ENCODE peak calls at places on chromosome 5, in eight cellular contexts. N, D, P, E, G, J, R and F are unnamed samples.

GRCh38 chr5:139601429-139601828 is 40.3 kb downstream of the UBE2D2 start:
- DNase-seq in N (no peak), D (no peak), P (no peak), E (no peak), G (peak; percentile 24), J (no peak), R (peak; percentile 19), F (no peak)

GRCh38 chr5:172412724-172413260 is 41.5 kb downstream of the SH3PXD2B start:
- DNase-seq in N (no peak), D (peak; percentile 94), P (peak; percentile 82), E (no peak), G (peak; percentile 87), J (no peak), R (peak; percentile 91), F (no peak)

GRCh38 chr5:176383248-176383905 is 5.0 kb downstream of the NOP16 start:
- DNase-seq in N (no peak), D (no peak), P (no peak), E (no peak), G (no peak), J (no peak), R (no peak), F (no peak)

GRCh38 chr5:135393229-135393628 is 5.8 kb downstream of the MACROH2A1 start:
- DNase-seq in N (no peak), D (peak; percentile 53), P (peak; percentile 58), E (no peak), G (no peak), J (no peak), R (no peak), F (no peak)

GRCh38 chr5:160463775-160464465 is 42.3 kb downstream of the PTTG1 start:
- DNase-seq in N (no peak), D (no peak), P (no peak), E (no peak), G (no peak), J (no peak), R (no peak), F (no peak)

GRCh38 chr5:135606431-135606830 is 27.6 kb upstream of the CXCL14 start:
- DNase-seq in N (no peak), D (no peak), P (no peak), E (no peak), G (no peak), J (no peak), R (no peak), F (no peak)

GRCh38 chr5:178602752-178603151 is 12.6 kb upstream of the COL23A1 start:
- DNase-seq in N (no peak), D (no peak), P (no peak), E (no peak), G (no peak), J (no peak), R (no peak), F (no peak)

GRCh38 chr5:35488786-35489185 is 128.9 kb upstream of the SPEF2 start:
- DNase-seq in N (no peak), D (no peak), P (no peak), E (no peak), G (no peak), J (no peak), R (no peak), F (no peak)

GRCh38 chr5:153613143-153613542 is 122.7 kb downstream of the GRIA1 start:
- DNase-seq in N (no peak), D (no peak), P (no peak), E (no peak), G (no peak), J (no peak), R (no peak), F (no peak)

GRCh38 chr5:169548315-169548714 is 35.3 kb upstream of the SPDL1 start:
- DNase-seq in N (peak; percentile 71), D (no peak), P (no peak), E (no peak), G (no peak), J (no peak), R (no peak), F (no peak)

GRCh38 chr5:167763772-167764171 is 527.7 kb upstream of the WWC1 start:
- DNase-seq in N (no peak), D (no peak), P (no peak), E (no peak), G (no peak), J (no peak), R (no peak), F (no peak)

GRCh38 chr5:68288756-68289134 is 73.2 kb downstream of the PIK3R1 start:
- DNase-seq in N (peak; percentile 51), D (no peak), P (no peak), E (no peak), G (peak; percentile 34), J (no peak), R (peak; percentile 18), F (no peak)

GRCh38 chr5:77909237-77909636 is 133.1 kb upstream of the TBCA start:
- DNase-seq in N (no peak), D (no peak), P (no peak), E (no peak), G (no peak), J (no peak), R (no peak), F (no peak)

GRCh38 chr5:140564196-140565023 is at the start of the genes APBB3 and SLC35A4:
- DNase-seq in N (peak; percentile 97), D (peak; percentile 96), P (peak; percentile 98), E (peak; percentile 98), G (peak; percentile 98), J (peak; percentile 90), R (peak; percentile 95), F (peak; percentile 100)

GRCh38 chr5:171639966-171640365 is 145.7 kb upstream of the SMIM23 start:
- DNase-seq in N (no peak), D (no peak), P (no peak), E (no peak), G (no peak), J (no peak), R (no peak), F (no peak)

GRCh38 chr5:172402531-172403190 is 51.7 kb downstream of the SH3PXD2B start:
- DNase-seq in N (no peak), D (no peak), P (no peak), E (no peak), G (no peak), J (no peak), R (no peak), F (no peak)

GRCh38 chr5:53569486-53569885 is 9.0 kb downstream of the NDUFS4 start:
- DNase-seq in N (no peak), D (no peak), P (no peak), E (no peak), G (no peak), J (no peak), R (no peak), F (no peak)

GRCh38 chr5:961711-962240 is 46.8 kb upstream of the NKD2 start:
- DNase-seq in N (no peak), D (no peak), P (no peak), E (no peak), G (no peak), J (no peak), R (no peak), F (no peak)
- H3K4me1 ChIP-seq in N (peaks cover 1% of the 10 kb centered on the region), D (peaks cover 30% of the 10 kb centered on the region), P (peaks cover 11% of the 10 kb centered on the region), E (peaks cover 42% of the 10 kb centered on the region), G (peaks cover 30% of the 10 kb centered on the region), J (peaks cover 15% of the 10 kb centered on the region), R (peaks cover 32% of the 10 kb centered on the region), F (peaks cover 30% of the 10 kb centered on the region)

DNA sequence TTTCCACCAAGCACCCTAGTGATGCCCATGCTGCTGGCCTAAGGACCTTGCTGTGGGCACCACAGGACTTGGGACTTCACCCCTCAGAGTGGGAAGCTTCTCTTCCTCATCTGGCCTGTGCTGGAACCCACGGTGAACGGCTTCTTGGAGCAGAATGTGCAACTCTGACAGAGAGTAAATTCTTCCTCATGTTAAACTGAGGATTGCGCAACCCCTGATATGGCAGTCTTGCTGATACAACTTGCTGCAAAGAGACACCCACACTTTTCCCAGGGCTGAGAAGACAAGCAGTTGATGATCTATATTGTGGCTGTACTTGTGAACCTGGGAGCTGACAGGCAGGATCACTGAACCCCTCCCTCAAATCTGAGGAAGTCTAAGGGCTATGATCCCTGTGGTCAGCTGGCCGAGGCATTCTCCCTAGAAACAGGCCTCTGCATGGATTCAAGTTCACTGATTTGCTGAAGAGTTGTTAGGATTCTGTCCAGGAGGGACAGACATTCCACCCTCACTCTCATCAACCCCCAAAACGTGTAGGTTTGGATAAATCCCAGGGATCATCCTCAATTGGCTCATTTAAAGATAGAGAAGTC is 307.2 kb downstream of the MTRR start:
- DNase-seq in N (no peak), D (peak; percentile 16), P (no peak), E (no peak), G (no peak), J (no peak), R (no peak), F (no peak)
- H3K4me3 ChIP-seq in N (no peak overlapping the region), D (no peak overlapping the region), P (no peak overlapping the region), E (no peak overlapping the region), G (no peak overlapping the region), J (no peak overlapping the region), R (no peak overlapping the region), F (no peak overlapping the region)

DNA sequence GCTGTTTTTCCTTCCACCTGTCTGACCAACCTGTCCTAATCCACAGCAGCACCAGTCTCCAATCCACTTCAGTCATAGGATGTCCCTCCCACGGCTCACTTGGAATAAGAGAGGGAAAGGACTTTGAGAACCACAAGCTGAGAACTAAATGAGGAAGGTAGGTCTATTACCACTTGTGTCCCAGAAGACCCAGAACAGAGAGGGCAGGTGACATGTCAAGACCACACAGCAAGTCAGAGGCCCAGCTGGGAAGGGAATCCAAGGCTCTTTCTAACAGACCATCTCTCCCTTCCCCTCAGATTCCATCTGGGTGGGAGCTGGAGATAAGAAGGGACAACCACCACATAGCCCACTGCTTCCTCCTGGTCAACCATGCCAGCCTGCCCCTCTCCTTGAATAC is 14.6 kb downstream of the ANXA6 start:
- DNase-seq in N (no peak), D (no peak), P (no peak), E (no peak), G (no peak), J (no peak), R (no peak), F (no peak)
- H3K36me3 ChIP-seq in N (peaks cover 47% of the 10 kb centered on the region), D (no peaks in the 10 kb centered on the region), P (peaks cover 5% of the 10 kb centered on the region), E (peaks cover 9% of the 10 kb centered on the region), G (peaks cover 16% of the 10 kb centered on the region), J (peaks cover 86% of the 10 kb centered on the region), R (peaks cover 73% of the 10 kb centered on the region), F (peaks cover 60% of the 10 kb centered on the region)

DNA sequence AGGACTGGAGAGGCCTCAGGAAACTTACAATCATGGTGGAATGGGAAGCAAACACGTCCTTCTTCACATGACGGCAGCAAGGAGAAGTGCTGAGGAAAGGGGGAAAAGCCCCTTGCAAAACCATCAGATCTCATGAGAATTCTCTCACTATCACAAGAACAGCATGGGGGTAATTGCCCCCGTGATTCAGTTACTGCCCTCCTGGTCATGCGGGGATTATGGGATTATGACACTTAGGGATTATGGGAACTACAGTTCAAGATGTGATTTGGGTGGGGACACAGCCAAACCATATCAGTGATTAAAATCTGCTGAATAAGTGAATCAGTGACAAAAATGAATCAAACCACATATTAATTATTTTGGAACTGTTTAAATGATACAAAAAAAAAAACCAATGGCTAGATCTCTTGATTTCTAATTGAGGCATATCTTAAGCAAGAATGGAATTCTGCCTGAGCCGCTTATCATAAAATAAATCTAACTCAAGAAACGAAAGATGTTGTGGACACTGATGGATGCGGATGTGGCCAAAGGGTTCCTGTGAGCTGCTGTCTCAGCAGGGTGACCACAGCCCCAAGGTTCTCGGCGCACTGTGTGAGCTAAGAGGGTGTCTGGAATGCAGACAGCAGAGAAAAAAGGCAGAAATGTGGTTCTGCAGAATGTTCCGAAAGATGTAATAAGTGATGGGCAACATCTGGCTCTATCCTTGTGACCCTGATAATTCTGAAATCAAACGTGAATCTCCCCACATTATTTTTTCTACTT is 107.2 kb upstream of the ICE1 start:
- DNase-seq in N (no peak), D (no peak), P (no peak), E (no peak), G (no peak), J (no peak), R (no peak), F (no peak)
- H3K4me1 ChIP-seq in N (no peaks in the 10 kb centered on the region), D (no peaks in the 10 kb centered on the region), P (no peaks in the 10 kb centered on the region), E (no peaks in the 10 kb centered on the region), G (no peaks in the 10 kb centered on the region), J (no peaks in the 10 kb centered on the region), R (no peaks in the 10 kb centered on the region), F (no peaks in the 10 kb centered on the region)